ENCODE peak calls at places on chromosomes 7 and 10, in four cellular contexts. F is fibroblast of lung, D is cardiac muscle cell, M is astrocyte of the spinal cord. I is an unnamed sample.

GRCh38 chr7:4246536-4246935 is 435.6 kb upstream of the FOXK1 start:
- DNase-seq in F (no peak), D (no peak), M (no peak), I (no peak)

GRCh38 chr10:76282122-76283030 is 851.0 kb downstream of the LRMDA start:
- DNase-seq in F (peak; percentile 95), D (peak; percentile 47), M (peak; percentile 50), I (no peak)

GRCh38 chr7:121466455-121466854 is 70.3 kb upstream of the FAM3C start:
- DNase-seq in F (no peak), D (no peak), M (no peak), I (no peak)

GRCh38 chr7:140049339-140050024 is 13.3 kb downstream of the PARP12 start:
- DNase-seq in F (no peak), D (peak; percentile 22), M (no peak), I (no peak)

GRCh38 chr10:51129946-51130554 is 55.8 kb downstream of the PRKG1 start:
- DNase-seq in F (no peak), D (no peak), M (no peak), I (peak; percentile 20)

GRCh38 chr7:3439333-3440030 is 138.4 kb downstream of the SDK1 start:
- DNase-seq in F (peak; percentile 99), D (peak; percentile 90), M (peak; percentile 94), I (peak; percentile 89)

GRCh38 chr10:79044846-79045245 is 23.9 kb upstream of the ZMIZ1 start:
- DNase-seq in F (no peak), D (no peak), M (no peak), I (no peak)

GRCh38 chr7:25384820-25385560 is 156.7 kb upstream of the NPVF start:
- DNase-seq in F (no peak), D (no peak), M (no peak), I (no peak)

GRCh38 chr7:94409561-94409960 is 14.9 kb downstream of the COL1A2 start:
- DNase-seq in F (no peak), D (no peak), M (no peak), I (no peak)

GRCh38 chr10:28087675-28088351 is 88.9 kb upstream of the ODAD2 start:
- DNase-seq in F (peak; percentile 95), D (peak; percentile 85), M (peak; percentile 76), I (peak; percentile 76)

GRCh38 chr7:82270909-82271308 is 172.7 kb downstream of the CACNA2D1 start:
- DNase-seq in F (no peak), D (no peak), M (no peak), I (no peak)

GRCh38 chr10:71383972-71384687 is 12.6 kb upstream of the CDH23 start:
- DNase-seq in F (peak; percentile 28), D (peak; percentile 57), M (peak; percentile 28), I (peak; percentile 82)

GRCh38 chr10:48237225-48237855 is 37.2 kb downstream of the FRMPD2 start:
- DNase-seq in F (no peak), D (no peak), M (no peak), I (no peak)

GRCh38 chr7:112069879-112070321 is 136.3 kb downstream of the DOCK4 start:
- DNase-seq in F (no peak), D (peak; percentile 32), M (peak; percentile 17), I (peak; percentile 54)

GRCh38 chr7:5214641-5215040 is 24.6 kb downstream of the WIPI2 start:
- DNase-seq in F (no peak), D (no peak), M (no peak), I (no peak)

GRCh38 chr7:3346082-3346481 is 45.0 kb downstream of the SDK1 start:
- DNase-seq in F (no peak), D (no peak), M (no peak), I (no peak)

GRCh38 chr7:97871659-97872024 is 566 bp downstream of the ASNS start:
- DNase-seq in F (no peak), D (no peak), M (no peak), I (peak; percentile 11)

GRCh38 chr10:42827201-42827600 is 44.6 kb downstream of the BMS1 start:
- DNase-seq in F (no peak), D (no peak), M (no peak), I (no peak)
- TF ChIP-seq CTCF in F (peak; percentile 5), D (no peak), M (peak; percentile 18), I (no peak)

GRCh38 chr10:103238506-103239252 is 7.0 kb upstream of the RPEL1 start:
- DNase-seq in F (peak; percentile 53), D (peak; percentile 83), M (no peak), I (peak; percentile 51)
- TF ChIP-seq CTCF in F (peak; percentile 46), D (peak; percentile 69), M (no peak), I (no peak)

GRCh38 chr7:41003031-41003925 is 699.6 kb downstream of the INHBA start:
- DNase-seq in F (peak; percentile 51), D (peak; percentile 66), M (peak; percentile 45), I (peak; percentile 30)
- TF ChIP-seq CTCF in F (peak; percentile 82), D (peak; percentile 85), M (peak; percentile 78), I (peak; percentile 79)

GRCh38 chr10:97939446-97939990 is 89.9 kb downstream of the GOLGA7B start:
- DNase-seq in F (no peak), D (no peak), M (no peak), I (peak; percentile 19)

GRCh38 chr10:97944772-97945171 is 85.6 kb downstream of the CRTAC1 start:
- DNase-seq in F (no peak), D (no peak), M (no peak), I (no peak)

GRCh38 chr10:97940534-97940933 is 89.9 kb downstream of the CRTAC1 start:
- DNase-seq in F (no peak), D (no peak), M (no peak), I (no peak)

GRCh38 chr10:97937928-97938327 is 88.3 kb downstream of the GOLGA7B start:
- DNase-seq in F (no peak), D (no peak), M (no peak), I (no peak)

DNA sequence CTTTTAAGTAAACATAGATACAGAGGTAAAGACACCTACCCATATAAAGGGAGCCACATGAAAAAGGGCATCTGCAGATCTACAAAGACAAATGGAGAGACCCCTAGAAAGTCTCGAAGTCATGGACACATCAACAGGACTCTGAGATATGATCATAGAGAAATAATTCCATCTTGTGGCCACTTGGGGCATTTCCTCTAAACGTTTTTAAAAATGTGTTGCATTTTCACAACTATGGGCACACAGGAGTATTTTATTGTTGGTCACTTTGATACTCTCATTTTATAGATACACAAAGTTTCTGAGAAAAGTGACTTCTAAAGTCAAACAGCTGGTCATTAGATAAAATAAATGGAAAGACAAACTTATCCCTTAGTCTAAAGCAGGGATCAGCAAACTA is 87.1 kb downstream of the CRTAC1 start:
- DNase-seq in F (no peak), D (no peak), M (no peak), I (no peak)
- TF ChIP-seq CTCF in F (no peak), D (no peak), M (no peak), I (no peak)

DNA sequence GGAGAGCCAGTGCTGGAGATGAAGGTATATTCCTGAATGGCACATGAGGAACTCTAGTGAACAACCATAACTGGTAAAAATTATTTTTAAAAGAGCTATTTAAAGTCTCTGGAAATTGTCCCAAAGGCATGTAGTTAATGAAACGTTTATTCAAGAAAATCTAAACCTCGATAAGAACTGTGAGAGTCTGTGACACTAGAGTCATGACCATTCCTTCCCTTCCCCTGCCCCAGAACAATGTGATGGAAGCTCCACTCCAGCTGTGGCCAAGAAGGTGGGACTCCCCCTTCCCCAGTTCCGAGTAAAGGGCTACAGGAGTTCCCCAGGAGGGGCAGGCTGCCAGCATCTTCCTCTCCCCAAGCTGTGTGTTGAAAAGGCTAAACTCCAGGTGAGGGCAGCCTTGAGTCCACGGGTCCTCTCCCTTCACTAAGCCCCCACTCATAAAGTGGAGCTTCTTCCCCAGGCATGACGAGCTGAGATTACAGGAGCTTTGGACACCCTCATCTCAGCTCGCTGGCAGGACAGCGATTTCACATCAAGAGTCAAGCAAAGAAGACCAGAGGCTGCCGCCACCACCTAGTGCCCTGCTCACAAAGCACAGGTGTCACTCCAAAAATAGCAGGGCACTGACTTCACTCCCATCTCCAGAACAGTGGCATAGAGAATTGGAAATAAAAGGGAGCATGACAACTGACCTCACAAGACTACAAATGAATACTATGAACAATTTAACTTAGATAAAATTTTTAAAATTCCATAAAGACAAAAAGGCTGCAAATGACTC is 68.5 kb downstream of the NHLRC2 start:
- DNase-seq in F (no peak), D (no peak), M (no peak), I (no peak)
- TF ChIP-seq CTCF in F (no peak), D (no peak), M (no peak), I (no peak)

DNA sequence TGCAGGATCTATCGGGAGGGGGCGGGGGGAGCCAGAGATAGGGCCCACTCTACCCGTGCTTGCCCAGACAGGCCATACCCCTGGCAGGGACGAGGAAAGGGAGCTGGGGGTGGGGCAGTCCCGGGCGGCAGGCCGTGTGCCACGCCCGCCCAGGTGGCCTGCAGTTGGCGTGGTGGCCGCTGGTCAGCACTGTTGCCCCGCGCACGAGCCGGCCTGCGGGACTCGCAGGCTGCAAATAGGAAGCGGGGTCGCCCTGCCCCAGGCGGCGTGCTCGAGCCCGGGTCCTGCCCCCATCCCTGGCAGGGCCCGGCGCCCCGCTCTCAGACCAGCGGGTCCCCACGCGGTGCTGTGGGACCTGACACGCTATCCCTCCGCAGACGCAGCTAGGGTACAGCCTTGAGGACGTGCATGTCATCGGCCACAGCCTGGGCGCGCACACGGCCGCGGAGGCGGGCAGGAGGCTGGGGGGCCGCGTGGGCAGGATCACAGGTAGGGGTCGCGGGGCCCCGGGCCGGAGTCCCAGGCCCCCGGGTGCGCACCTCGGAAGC is 6.7 kb downstream of the PNLIPRP2 start:
- DNase-seq in F (no peak), D (peak; percentile 15), M (no peak), I (peak; percentile 48)
- TF ChIP-seq CTCF in F (no peak), D (peak; percentile 19), M (no peak), I (no peak)

GRCh38 chr10:8873310-8873709 is 818.8 kb downstream of the GATA3 start:
- DNase-seq in F (no peak), D (peak; percentile 2), M (no peak), I (peak; percentile 23)
- TF ChIP-seq CTCF in F (no peak), D (no peak), M (no peak), I (no peak)

DNA sequence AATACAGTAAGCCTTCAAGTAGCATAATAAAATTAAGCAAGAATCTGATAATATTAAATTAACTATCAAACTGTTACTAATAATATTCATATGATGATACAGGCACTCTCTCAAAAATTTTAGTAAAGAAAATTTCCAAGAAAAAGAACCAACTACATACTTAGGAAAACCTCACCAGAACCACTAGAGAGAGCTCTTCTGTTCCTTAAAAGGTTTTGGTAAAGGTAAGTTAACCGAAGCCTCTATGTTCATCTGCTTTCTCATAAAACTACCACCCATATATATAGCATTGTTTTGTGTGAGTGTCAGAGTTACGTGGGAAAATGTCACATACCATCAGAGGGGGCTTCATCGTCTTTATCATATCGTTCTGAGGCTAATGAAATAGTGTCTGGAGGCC is 20.7 kb downstream of the SKAP2 start:
- DNase-seq in F (peak; percentile 61), D (no peak), M (peak; percentile 46), I (no peak)
- TF ChIP-seq CTCF in F (peak; percentile 40), D (no peak), M (peak; percentile 32), I (peak; percentile 24)

GRCh38 chr10:60573342-60573741 is 183.7 kb upstream of the ANK3 start:
- DNase-seq in F (no peak), D (no peak), M (no peak), I (no peak)

GRCh38 chr10:60570272-60570865 is 180.7 kb upstream of the ANK3 start:
- DNase-seq in F (no peak), D (no peak), M (no peak), I (no peak)

GRCh38 chr10:60574388-60574787 is 184.7 kb upstream of the ANK3 start:
- DNase-seq in F (no peak), D (no peak), M (no peak), I (no peak)

GRCh38 chr10:60570941-60571340 is 181.3 kb upstream of the ANK3 start:
- DNase-seq in F (no peak), D (no peak), M (no peak), I (no peak)

GRCh38 chr10:60572511-60573194 is 183.0 kb upstream of the ANK3 start:
- DNase-seq in F (peak; percentile 63), D (peak; percentile 63), M (peak; percentile 78), I (peak; percentile 18)
- TF ChIP-seq CTCF in F (no peak), D (no peak), M (no peak), I (no peak)

GRCh38 chr10:100562806-100563293 is 27.1 kb downstream of the HIF1AN start:
- DNase-seq in F (peak; percentile 38), D (peak; percentile 72), M (peak; percentile 22), I (peak; percentile 56)
- TF ChIP-seq CTCF in F (peak; percentile 42), D (peak; percentile 57), M (peak; percentile 41), I (no peak)